ENCODE peak calls at places on chromosomes 12 and 14, in ten cellular contexts. F is small intestine; H is EL; X is neuronal stem cell; N is activated naive CD4-positive, alpha-beta T cell treated with anti-CD3 and anti-CD28 coated beads, Interleukin-2, amount 10 ng/mL, durations not matched to agents 7 days and 5 days; G is cardiac fibroblast; Q is stimulated activated CD4-positive, alpha-beta T cell treated with anti-CD3 and anti-CD28 coated beads, Interleukin-2, amount 100 ng/mL, for 48 hours; S is T-helper 1 cell; L is IMR-90; W is COR-L47. A is an unnamed sample.

GRCh38 chr14:99667821-99668220 is 16.3 kb upstream of the CYP46A1 start:
- DNase-seq in F (no peak), H (no peak), X (no peak), N (no peak), G (no peak), Q (no peak), S (no peak), L (no peak), W (no peak), A (no peak)

GRCh38 chr14:41280745-41281144 is 325.9 kb upstream of the LRFN5 start:
- DNase-seq in F (peak; percentile 32), H (no peak), X (no peak), N (no peak), G (peak; percentile 23), Q (no peak), S (no peak), L (no peak), W (no peak), A (no peak)

GRCh38 chr12:7612851-7613250 is 52.9 kb downstream of the APOBEC1 start:
- DNase-seq in F (no peak), H (no peak), X (no peak), N (no peak), G (no peak), Q (no peak), S (no peak), L (no peak), W (no peak), A (no peak)

GRCh38 chr12:132398386-132398991 is 69.1 kb upstream of the GALNT9 start:
- DNase-seq in F (no peak), H (no peak), X (no peak), N (no peak), G (no peak), Q (no peak), S (no peak), L (no peak), W (no peak), A (no peak)

GRCh38 chr12:63206908-63207307 is 55.9 kb upstream of the AVPR1A start:
- DNase-seq in F (peak; percentile 25), H (peak; percentile 39), X (no peak), N (no peak), G (peak; percentile 35), Q (no peak), S (no peak), L (no peak), W (no peak), A (no peak)

GRCh38 chr12:14995583-14996425 is 23.0 kb downstream of the PDE6H start:
- DNase-seq in F (peak; percentile 59), H (peak; percentile 53), X (peak; percentile 24), N (no peak), G (peak; percentile 88), Q (no peak), S (no peak), L (peak; percentile 79), W (peak; percentile 12), A (peak; percentile 40)

GRCh38 chr14:58808828-58809227 is 171.1 kb downstream of the DACT1 start:
- DNase-seq in F (peak; percentile 42), H (peak; percentile 42), X (no peak), N (no peak), G (peak; percentile 87), Q (no peak), S (no peak), L (peak; percentile 43), W (peak; percentile 47), A (peak; percentile 55)

GRCh38 chr12:115407036-115407435 is 723.1 kb upstream of the TBX3 start:
- DNase-seq in F (no peak), H (no peak), X (no peak), N (no peak), G (no peak), Q (no peak), S (no peak), L (no peak), W (no peak), A (no peak)

GRCh38 chr14:24310666-24311604 is at the start of gene LTB4R:
- DNase-seq in F (peak; percentile 63), H (peak; percentile 77), X (no peak), N (peak; percentile 77), G (peak; percentile 76), Q (peak; percentile 48), S (peak; percentile 48), L (peak; percentile 73), W (peak; percentile 87), A (no peak)

GRCh38 chr14:105067140-105067968 is 2.1 kb upstream of the GPR132 start:
- DNase-seq in F (peak; percentile 29), H (peak; percentile 73), X (no peak), N (peak; percentile 71), G (peak; percentile 40), Q (no peak), S (peak; percentile 51), L (peak; percentile 61), W (no peak), A (no peak)

GRCh38 chr14:95359974-95360826 is 40.5 kb upstream of the CLMN start:
- DNase-seq in F (no peak), H (no peak), X (peak; percentile 58), N (no peak), G (no peak), Q (no peak), S (no peak), L (no peak), W (no peak), A (no peak)

GRCh38 chr14:90045608-90046007 is 16.2 kb upstream of the KCNK13 start:
- DNase-seq in F (no peak), H (no peak), X (no peak), N (no peak), G (no peak), Q (no peak), S (no peak), L (no peak), W (no peak), A (no peak)

GRCh38 chr14:71711619-71712018 is 220.6 kb upstream of the RGS6 start:
- DNase-seq in F (no peak), H (peak; percentile 91), X (peak; percentile 26), N (no peak), G (peak; percentile 96), Q (no peak), S (no peak), L (peak; percentile 94), W (no peak), A (no peak)

GRCh38 chr12:81092053-81092452 is 14.2 kb downstream of the ACSS3 start:
- DNase-seq in F (no peak), H (no peak), X (no peak), N (no peak), G (no peak), Q (no peak), S (no peak), L (no peak), W (no peak), A (no peak)